ENCODE peak calls at places on chromosomes 7 and 10, in five cellular contexts. One of them, this sample, is unnamed.
A peak's percentile ranks its signal among the peaks of the same experiment; 100 is the strongest.

GRCh38 chr7:151552352-151553028 is 32.8 kb upstream of the RHEB start:
- DNase-seq in AG09309: no peak
- DNase-seq in H1: no peak
- DNase-seq in foreskin fibroblast: no peak
- DNase-seq in lower leg skin: peak; percentile 30
- DNase-seq in this sample: peak; percentile 90

GRCh38 chr10:101848894-101849351 is 5.3 kb upstream of the KCNIP2 start:
- DNase-seq in AG09309: no peak
- DNase-seq in H1: no peak
- DNase-seq in foreskin fibroblast: no peak
- DNase-seq in lower leg skin: no peak
- DNase-seq in this sample: no peak

GRCh38 chr10:100693815-100694214 is 51.6 kb upstream of the PAX2 start:
- DNase-seq in AG09309: no peak
- DNase-seq in H1: no peak
- DNase-seq in foreskin fibroblast: no peak
- DNase-seq in lower leg skin: no peak
- DNase-seq in this sample: no peak

GRCh38 chr7:30562498-30562897 is 32.2 kb upstream of the GARS1 start:
- DNase-seq in AG09309: no peak
- DNase-seq in H1: no peak
- DNase-seq in foreskin fibroblast: no peak
- DNase-seq in lower leg skin: no peak
- DNase-seq in this sample: no peak

GRCh38 chr7:5523052-5523711 is 99.5 kb upstream of the TNRC18 start:
- DNase-seq in AG09309: no peak
- DNase-seq in H1: no peak
- DNase-seq in foreskin fibroblast: peak; percentile 23
- DNase-seq in lower leg skin: no peak
- DNase-seq in this sample: peak; percentile 50

GRCh38 chr10:15898046-15898445 is 37.7 kb upstream of the MINDY3 start:
- DNase-seq in AG09309: no peak
- DNase-seq in H1: no peak
- DNase-seq in foreskin fibroblast: peak; percentile 1
- DNase-seq in lower leg skin: no peak
- DNase-seq in this sample: peak; percentile 58

GRCh38 chr7:134562136-134562535 is 13.2 kb downstream of the AKR1B15 start:
- DNase-seq in AG09309: peak; percentile 75
- DNase-seq in H1: no peak
- DNase-seq in foreskin fibroblast: no peak
- DNase-seq in lower leg skin: no peak
- DNase-seq in this sample: peak; percentile 82

GRCh38 chr10:96745950-96746349 is 25.6 kb upstream of the PIK3AP1 start:
- DNase-seq in AG09309: no peak
- DNase-seq in H1: no peak
- DNase-seq in foreskin fibroblast: no peak
- DNase-seq in lower leg skin: no peak
- DNase-seq in this sample: no peak

GRCh38 chr7:13910805-13911551 is 78.5 kb downstream of the ETV1 start:
- DNase-seq in AG09309: no peak
- DNase-seq in H1: no peak
- DNase-seq in foreskin fibroblast: no peak
- DNase-seq in lower leg skin: no peak
- DNase-seq in this sample: no peak

GRCh38 chr10:5343561-5343960 is 21.2 kb upstream of the UCN3 start:
- DNase-seq in AG09309: no peak
- DNase-seq in H1: no peak
- DNase-seq in foreskin fibroblast: no peak
- DNase-seq in lower leg skin: no peak
- DNase-seq in this sample: no peak
- TF ChIP-seq CTCF in AG09309: no peak
- TF ChIP-seq CTCF in H1: no peak
- TF ChIP-seq CTCF in foreskin fibroblast: no peak
- TF ChIP-seq CTCF in lower leg skin: no peak
- TF ChIP-seq CTCF in this sample: no peak

GRCh38 chr10:58712982-58713381 is 200.3 kb downstream of the BICC1 start:
- DNase-seq in AG09309: no peak
- DNase-seq in H1: no peak
- DNase-seq in foreskin fibroblast: no peak
- DNase-seq in lower leg skin: no peak
- DNase-seq in this sample: no peak
- TF ChIP-seq CTCF in AG09309: peak; percentile 32
- TF ChIP-seq CTCF in H1: peak; percentile 15
- TF ChIP-seq CTCF in foreskin fibroblast: peak; percentile 6
- TF ChIP-seq CTCF in lower leg skin: no peak
- TF ChIP-seq CTCF in this sample: peak; percentile 17

DNA sequence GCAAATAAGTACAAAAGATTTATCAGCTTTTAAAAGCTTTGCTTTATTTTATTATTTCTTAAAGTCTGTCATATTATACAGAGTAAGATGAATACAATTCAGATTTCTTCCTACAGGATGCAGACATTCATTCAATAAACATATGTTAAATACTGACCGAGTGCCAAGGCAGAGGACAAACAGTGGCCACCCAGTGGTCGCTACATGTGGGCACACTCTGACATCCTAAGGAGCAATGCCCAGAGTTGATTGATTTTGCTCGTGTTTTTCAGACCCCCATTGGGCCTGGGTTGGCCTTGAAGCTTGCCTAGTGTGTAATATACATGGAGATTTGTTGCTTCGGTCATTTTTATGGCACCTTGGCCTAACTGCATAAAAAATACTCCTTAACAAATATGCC is 201.2 kb downstream of the CCDC3 start:
- DNase-seq in AG09309: no peak
- DNase-seq in H1: no peak
- DNase-seq in foreskin fibroblast: no peak
- DNase-seq in lower leg skin: no peak
- DNase-seq in this sample: no peak
- TF ChIP-seq CTCF in AG09309: no peak
- TF ChIP-seq CTCF in H1: peak; percentile 61
- TF ChIP-seq CTCF in foreskin fibroblast: no peak
- TF ChIP-seq CTCF in lower leg skin: no peak
- TF ChIP-seq CTCF in this sample: no peak

DNA sequence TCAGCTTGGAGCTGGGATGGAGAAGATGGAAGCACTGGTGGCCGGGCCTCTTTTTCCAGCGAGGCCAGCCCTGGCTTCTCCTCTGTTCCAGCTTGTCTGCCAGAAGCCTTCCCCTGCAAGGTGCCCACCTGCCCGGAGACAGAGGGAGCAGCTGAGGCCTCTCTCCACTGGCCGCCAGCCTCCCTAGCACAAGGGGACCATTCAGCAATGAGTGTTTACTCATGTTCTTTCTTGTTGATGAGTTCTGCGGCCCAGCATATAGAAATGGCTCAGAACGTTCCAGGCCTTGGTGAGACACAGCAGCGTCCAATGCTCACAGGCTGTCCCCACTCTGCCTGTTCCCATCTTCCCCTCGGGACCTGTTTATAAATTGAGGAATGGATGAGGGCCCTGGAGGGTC is 47.3 kb downstream of the CHST3 start:
- DNase-seq in AG09309: no peak
- DNase-seq in H1: no peak
- DNase-seq in foreskin fibroblast: no peak
- DNase-seq in lower leg skin: no peak
- DNase-seq in this sample: no peak
- TF ChIP-seq CTCF in AG09309: no peak
- TF ChIP-seq CTCF in H1: no peak
- TF ChIP-seq CTCF in foreskin fibroblast: no peak
- TF ChIP-seq CTCF in lower leg skin: no peak
- TF ChIP-seq CTCF in this sample: no peak

This sample was measured in bronchial epithelial cell.